ENCODE peak calls at places on chromosomes 12 and 14, in nine cellular contexts. S is A673; H is SJSA1; B is CD4-positive, alpha-beta memory T cell; P is neural progenitor cell; N is A549; G is right lobe of liver; F is tibial artery; L is mesendoderm. I is an unnamed sample.

GRCh38 chr14:94025720-94026119 is 420 bp upstream of the OTUB2 start:
- DNase-seq in S (no peak), H (no peak), B (no peak), P (no peak), N (no peak), G (no peak), F (no peak), L (no peak), I (no peak)

GRCh38 chr14:59189281-59189821 is 884 bp downstream of the DAAM1 start:
- DNase-seq in S (peak), H (peak), B (peak), P (peak), N (peak), G (peak), F (peak), L (peak), I (peak)

GRCh38 chr12:14111230-14111865 is 129.9 kb upstream of the GRIN2B start:
- DNase-seq in S (peak), H (no peak), B (no peak), P (peak), N (peak), G (no peak), F (no peak), L (peak), I (no peak)

GRCh38 chr14:54901380-54902142 is 1.1 kb downstream of the GCH1 start:
- DNase-seq in S (peak), H (no peak), B (peak), P (peak), N (peak), G (no peak), F (no peak), L (peak), I (no peak)

GRCh38 chr14:103281496-103282231 is 52.4 kb upstream of the EIF5 start:
- DNase-seq in S (peak), H (no peak), B (no peak), P (peak), N (peak), G (peak), F (no peak), L (peak), I (no peak)

GRCh38 chr14:37559386-37559785 is 35.7 kb downstream of the FOXA1 start:
- DNase-seq in S (no peak), H (no peak), B (no peak), P (no peak), N (no peak), G (no peak), F (no peak), L (peak), I (no peak)

GRCh38 chr14:99786423-99787051 is 6.7 kb upstream of the EML1 start:
- DNase-seq in S (no peak), H (no peak), B (no peak), P (no peak), N (no peak), G (no peak), F (no peak), L (no peak), I (no peak)

GRCh38 chr14:22432348-22432976 is 156.6 kb downstream of the DAD1 start:
- DNase-seq in S (peak), H (peak), B (no peak), P (no peak), N (peak), G (no peak), F (peak), L (no peak), I (peak)

GRCh38 chr14:89720741-89721315 is 233.7 kb downstream of the EFCAB11 start:
- DNase-seq in S (no peak), H (peak), B (peak), P (no peak), N (no peak), G (peak), F (peak), L (no peak), I (peak)

GRCh38 chr12:6850796-6851152 is 312 bp downstream of the CDCA3 start:
- DNase-seq in S (no peak), H (no peak), B (peak), P (no peak), N (no peak), G (no peak), F (peak), L (no peak), I (no peak)
- H3K27ac ChIP-seq in S (peak), H (peak), B (peak), P (no peak), N (peak), G (no peak), F (peak), L (no peak), I (no peak)

GRCh38 chr12:93581370-93581769 is 8.9 kb downstream of the SOCS2 start:
- DNase-seq in S (no peak), H (no peak), B (no peak), P (no peak), N (no peak), G (no peak), F (no peak), L (no peak), I (no peak)
- H3K27ac ChIP-seq in S (no peak), H (no peak), B (no peak), P (no peak), N (no peak), G (no peak), F (no peak), L (no peak), I (no peak)

GRCh38 chr14:75181426-75182062 is 5.1 kb upstream of the TMED10 start:
- DNase-seq in S (no peak), H (no peak), B (no peak), P (peak), N (no peak), G (no peak), F (no peak), L (no peak), I (no peak)

GRCh38 chr14:75182820-75183219 is 6.4 kb upstream of the TMED10 start:
- DNase-seq in S (no peak), H (no peak), B (no peak), P (no peak), N (no peak), G (no peak), F (no peak), L (no peak), I (no peak)

GRCh38 chr14:75184039-75184438 is 7.6 kb upstream of the TMED10 start:
- DNase-seq in S (no peak), H (no peak), B (no peak), P (no peak), N (no peak), G (no peak), F (no peak), L (no peak), I (no peak)

GRCh38 chr14:75184447-75184846 is 8.0 kb upstream of the TMED10 start:
- DNase-seq in S (no peak), H (no peak), B (no peak), P (no peak), N (no peak), G (no peak), F (no peak), L (no peak), I (no peak)

DNA sequence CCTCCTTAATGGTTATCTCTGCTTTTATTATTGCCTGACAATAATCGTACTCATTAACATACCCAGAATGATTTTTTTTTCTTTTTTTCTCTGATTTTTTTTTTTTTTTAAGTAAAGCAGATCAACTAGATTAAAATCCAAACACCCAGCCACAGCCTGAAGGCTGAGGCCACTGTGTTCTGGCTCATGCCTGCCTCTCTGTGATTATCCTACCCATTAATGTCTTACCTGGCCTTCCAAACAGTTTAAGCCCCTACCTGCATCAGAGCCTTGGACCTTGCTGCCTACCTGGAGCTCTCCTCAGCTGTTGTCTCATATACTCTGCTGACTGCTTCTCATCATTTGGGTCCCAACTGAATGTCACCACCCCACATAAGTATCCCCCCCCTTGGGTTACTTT is 6.8 kb upstream of the TMED10 start:
- DNase-seq in S (no peak), H (no peak), B (no peak), P (no peak), N (no peak), G (no peak), F (no peak), L (no peak), I (no peak)
- H3K27ac ChIP-seq in S (no peak), H (no peak), B (no peak), P (no peak), N (peak), G (no peak), F (peak), L (no peak), I (no peak)

GRCh38 chr12:32400866-32401265 is 1.5 kb downstream of the FGD4 start:
- DNase-seq in S (no peak), H (no peak), B (no peak), P (no peak), N (no peak), G (no peak), F (no peak), L (no peak), I (no peak)
- H3K27ac ChIP-seq in S (no peak), H (no peak), B (no peak), P (no peak), N (no peak), G (no peak), F (no peak), L (no peak), I (no peak)

DNA sequence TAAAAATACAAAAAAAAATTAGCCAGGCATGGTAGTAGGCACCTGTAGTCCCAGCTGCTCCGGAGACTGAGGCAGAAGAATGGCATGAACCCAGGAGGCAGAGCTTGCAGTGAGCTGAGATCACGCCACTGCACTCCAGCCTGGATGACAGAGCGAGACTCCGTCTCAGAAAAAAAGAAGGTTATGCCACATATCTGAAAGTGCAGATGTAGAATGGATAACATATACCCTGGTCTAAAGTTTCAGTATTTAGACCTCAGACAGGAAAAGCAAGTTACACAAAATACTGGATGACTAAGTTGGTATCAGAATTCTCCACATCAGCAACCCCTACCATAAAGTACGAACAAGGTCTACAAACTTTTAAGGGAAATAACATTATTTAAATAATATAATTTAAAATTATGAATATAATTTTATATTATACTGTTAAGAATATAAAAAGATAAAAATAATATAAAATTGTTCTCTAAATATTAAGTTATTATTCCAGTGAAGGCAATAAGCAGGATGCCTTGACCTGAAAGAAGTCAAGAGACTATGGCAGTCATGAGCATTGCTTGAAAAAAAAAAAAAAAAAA is 169.9 kb downstream of the CRADD start:
- DNase-seq in S (no peak), H (no peak), B (no peak), P (no peak), N (no peak), G (no peak), F (no peak), L (no peak), I (no peak)
- H3K27ac ChIP-seq in S (no peak), H (no peak), B (no peak), P (no peak), N (no peak), G (no peak), F (no peak), L (no peak), I (no peak)

GRCh38 chr12:132771126-132771838 is 9.7 kb upstream of the ANKLE2 start:
- DNase-seq in S (no peak), H (no peak), B (peak), P (no peak), N (no peak), G (no peak), F (no peak), L (no peak), I (no peak)
- H3K27ac ChIP-seq in S (no peak), H (no peak), B (peak), P (no peak), N (no peak), G (no peak), F (no peak), L (no peak), I (peak)

DNA sequence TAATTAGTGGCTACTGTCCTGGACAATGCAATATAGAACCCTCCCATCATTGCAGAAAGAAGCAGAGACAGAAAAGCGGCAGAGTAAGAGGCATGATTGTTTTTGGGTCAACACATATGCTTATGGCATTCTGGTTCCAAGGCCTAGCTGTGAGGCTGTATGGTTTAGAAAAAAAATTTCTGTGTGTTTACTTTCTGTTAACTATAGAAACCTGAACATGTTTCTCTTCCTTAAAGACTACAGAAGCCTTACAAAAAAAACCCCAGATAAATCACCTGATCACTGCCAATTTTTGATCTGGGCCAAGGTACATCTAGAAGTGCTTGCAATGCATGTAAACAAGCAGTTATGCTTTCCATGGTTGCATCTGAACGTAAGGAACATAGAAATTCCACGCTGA is 100.0 kb upstream of the HECTD1 start:
- DNase-seq in S (no peak), H (no peak), B (no peak), P (no peak), N (no peak), G (no peak), F (no peak), L (no peak), I (no peak)
- H3K27ac ChIP-seq in S (no peak), H (no peak), B (no peak), P (no peak), N (no peak), G (no peak), F (no peak), L (no peak), I (no peak)

GRCh38 chr14:91919814-91920213 is 27.7 kb downstream of the FBLN5 start:
- DNase-seq in S (peak), H (no peak), B (no peak), P (no peak), N (no peak), G (no peak), F (peak), L (no peak), I (no peak)

GRCh38 chr14:91920526-91920925 is 27.0 kb downstream of the FBLN5 start:
- DNase-seq in S (no peak), H (no peak), B (no peak), P (no peak), N (no peak), G (no peak), F (no peak), L (no peak), I (no peak)

DNA sequence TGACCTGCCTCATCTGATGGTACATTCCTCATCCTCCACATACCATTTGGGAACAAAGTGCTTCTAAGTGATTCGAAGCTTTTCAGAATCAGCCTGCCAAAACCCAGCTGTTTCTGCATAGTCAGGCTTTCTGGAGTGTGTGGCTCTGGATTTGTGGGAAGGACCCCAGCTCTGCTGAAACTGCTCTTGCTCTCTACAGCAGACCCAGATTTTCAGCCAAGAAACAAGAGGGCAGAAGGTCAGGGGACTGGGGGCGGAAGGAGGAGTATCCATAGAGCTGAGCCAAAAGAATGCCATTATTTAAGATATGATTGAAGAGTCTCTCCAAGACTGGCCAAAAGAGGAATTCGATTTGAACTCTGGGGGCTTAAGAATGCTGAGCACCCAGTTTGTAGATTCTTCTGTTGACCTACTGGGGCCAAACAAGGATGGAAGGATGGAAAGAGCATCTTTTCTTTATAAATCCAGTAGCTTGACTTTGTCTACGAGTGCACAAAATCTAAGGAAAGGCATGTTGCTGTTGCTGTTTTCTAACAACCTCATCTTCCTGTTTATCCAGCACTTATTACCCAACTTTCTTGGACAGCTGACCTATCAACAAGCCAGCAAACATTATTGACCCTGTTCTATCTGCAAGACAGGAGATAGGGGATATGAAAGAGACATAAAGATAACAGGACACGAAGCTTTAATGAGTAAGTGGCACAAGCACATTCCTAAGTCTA is 29.2 kb downstream of the FBLN5 start:
- DNase-seq in S (peak), H (no peak), B (no peak), P (no peak), N (no peak), G (no peak), F (no peak), L (no peak), I (no peak)
- H3K27ac ChIP-seq in S (peak), H (no peak), B (no peak), P (no peak), N (no peak), G (no peak), F (peak), L (no peak), I (no peak)